ENCODE peak calls at places on chromosomes 3 and 15, in five cellular contexts. D, M, V, H and U are unnamed samples. For H3K4me1, the result is how much of the 10 kb centered on the place peaks cover.

GRCh38 chr15:63677778-63678177 is 80.6 kb downstream of the FBXL22 start:
- DNase-seq in H (no peak), D (no peak), M (no peak), V (no peak), U (no peak)

GRCh38 chr3:148643389-148643840 is 54.3 kb upstream of the AGTR1 start:
- DNase-seq in H (peak), V (no peak), D (peak), M (peak), U (peak)

GRCh38 chr3:67884345-67884744 is 229.9 kb upstream of the SUCLG2 start:
- DNase-seq in V (no peak), H (no peak), D (no peak), M (no peak), U (no peak)

GRCh38 chr3:156456771-156457224 is 98.1 kb downstream of the SSR3 start:
- DNase-seq in H (peak), M (peak), V (peak), D (peak), U (peak)

GRCh38 chr15:33309602-33310276 is 1.0 kb upstream of the RYR3 start:
- DNase-seq in V (peak), D (no peak), H (no peak), M (no peak), U (peak)

GRCh38 chr15:46312133-46312740 is 677.4 kb downstream of the SQOR start:
- DNase-seq in M (peak), V (peak), D (peak), H (peak), U (peak)

GRCh38 chr3:150544726-150545125 is 1.6 kb downstream of the SERP1 start:
- DNase-seq in M (peak), D (peak), H (no peak), V (no peak), U (no peak)

GRCh38 chr3:27880969-27881892 is 159.1 kb upstream of the EOMES start:
- DNase-seq in D (no peak), M (no peak), H (no peak), V (no peak), U (peak)

GRCh38 chr3:195450731-195451229 is 8.0 kb upstream of the ACAP2 start:
- DNase-seq in V (no peak), D (peak), M (peak), H (no peak), U (no peak)

GRCh38 chr15:82040862-82041261 is 5.0 kb downstream of the MEX3B start:
- DNase-seq in M (no peak), D (no peak), H (no peak), V (peak), U (peak)

GRCh38 chr15:25684521-25685215 is 178.5 kb downstream of the ATP10A start:
- DNase-seq in H (no peak), M (no peak), D (peak), V (no peak), U (peak)

GRCh38 chr3:127288921-127289645 is 1.2 kb upstream of the PRR20G start:
- DNase-seq in M (no peak), V (no peak), D (no peak), H (no peak), U (peak)

GRCh38 chr3:52277972-52278509 is 408 bp downstream of the WDR82 start:
- DNase-seq in D (no peak), H (peak), V (no peak), M (peak), U (peak)

GRCh38 chr3:87987952-87988351 is 70.9 kb downstream of the CGGBP1 start:
- DNase-seq in D (no peak), M (no peak), V (no peak), H (no peak), U (peak)

GRCh38 chr3:71366991-71367604 is 216.4 kb downstream of the FOXP1 start:
- DNase-seq in V (peak), M (no peak), D (no peak), H (no peak), U (no peak)

GRCh38 chr3:194554488-194555098 is 67.8 kb upstream of the ATP13A3 start:
- DNase-seq in D (no peak), H (no peak), V (no peak), M (no peak), U (no peak)

GRCh38 chr3:129723558-129724324 is 117.3 kb upstream of the PLXND1 start:
- DNase-seq in D (peak), H (no peak), V (no peak), M (peak), U (peak)

GRCh38 chr3:155313303-155313702 is 19.8 kb upstream of the STRIT1 start:
- DNase-seq in M (no peak), H (no peak), V (no peak), D (no peak), U (peak)

GRCh38 chr3:61600195-61600594 is 38.8 kb downstream of the PTPRG start:
- DNase-seq in M (no peak), V (no peak), H (no peak), D (peak), U (no peak)

GRCh38 chr3:16897254-16897926 is 12.6 kb downstream of the PLCL2 start:
- DNase-seq in H (peak), M (peak), V (no peak), D (peak), U (no peak)

GRCh38 chr15:86333819-86334218 is 254.1 kb downstream of the AGBL1 start:
- DNase-seq in H (no peak), V (no peak), M (no peak), D (no peak), U (no peak)

GRCh38 chr15:88664151-88664778 is 25.4 kb downstream of the ISG20 start:
- DNase-seq in V (no peak), H (no peak), D (no peak), M (no peak), U (peak)

GRCh38 chr15:41647269-41647668 is 12.9 kb upstream of the MGA start:
- DNase-seq in V (no peak), D (no peak), M (no peak), H (no peak), U (no peak)

GRCh38 chr3:141845407-141846049 is 30.9 kb upstream of the ATP1B3 start:
- DNase-seq in D (no peak), V (no peak), M (no peak), H (no peak), U (peak)

GRCh38 chr3:46496745-46497555 is 826 bp upstream of the RTP3 start:
- DNase-seq in M (no peak), H (no peak), V (no peak), D (peak), U (peak)

GRCh38 chr15:31510003-31510402 is 183.4 kb downstream of the KLF13 start:
- DNase-seq in H (no peak), V (no peak), D (no peak), M (no peak), U (no peak)

GRCh38 chr3:30448946-30449686 is 157.3 kb upstream of the TGFBR2 start:
- DNase-seq in D (no peak), H (no peak), M (no peak), V (no peak), U (no peak)

GRCh38 chr3:149395107-149396089 is 17.9 kb upstream of the TM4SF1 start:
- DNase-seq in V (no peak), H (no peak), M (no peak), D (peak), U (no peak)

GRCh38 chr3:69129531-69129930 is 7.1 kb upstream of the LMOD3 start:
- DNase-seq in M (peak), V (no peak), H (no peak), D (no peak), U (no peak)

GRCh38 chr15:40441012-40441735 is 421 bp downstream of the BAHD1 start:
- DNase-seq in V (peak), M (no peak), H (peak), D (no peak), U (peak)

GRCh38 chr3:65279225-65279624 is 591.4 kb upstream of the ADAMTS9 start:
- DNase-seq in H (no peak), D (no peak), V (no peak), M (no peak), U (no peak)

GRCh38 chr3:131142580-131142979 is 115.9 kb downstream of the NEK11 start:
- DNase-seq in H (no peak), M (peak), V (no peak), D (peak), U (peak)

GRCh38 chr3:118447326-118447725 is 587.3 kb downstream of the IGSF11 start:
- DNase-seq in V (no peak), H (no peak), M (no peak), D (no peak), U (no peak)

GRCh38 chr3:181383760-181384159 is 328.0 kb upstream of the SOX2 start:
- DNase-seq in D (no peak), V (no peak), M (no peak), H (no peak), U (no peak)

GRCh38 chr3:149688122-149688757 is 30.4 kb upstream of the WWTR1 start:
- DNase-seq in M (no peak), H (peak), V (no peak), D (no peak), U (peak)

GRCh38 chr3:53164911-53165310 is 3.9 kb downstream of the PRKCD start:
- DNase-seq in H (no peak), M (no peak), D (no peak), V (no peak), U (peak)

GRCh38 chr3:4814302-4814903 is 164.8 kb upstream of the BHLHE40 start:
- DNase-seq in D (no peak), H (no peak), M (peak), V (no peak), U (peak)

GRCh38 chr3:113252553-113252952 is 41.2 kb downstream of the BOC start:
- DNase-seq in M (no peak), H (no peak), V (no peak), D (no peak), U (no peak)
- H3K4me1 ChIP-seq in M (under half), H (under half), V (under half), D (under half), U (under half)

GRCh38 chr3:14535616-14536015 is 4.5 kb downstream of the GRIP2 start:
- DNase-seq in V (no peak), D (no peak), M (no peak), H (no peak), U (no peak)

GRCh38 chr3:14536837-14537589 is 3.1 kb downstream of the GRIP2 start:
- DNase-seq in M (no peak), V (no peak), D (no peak), H (no peak), U (no peak)

GRCh38 chr3:14537590-14538450 is 2.3 kb downstream of the GRIP2 start:
- DNase-seq in D (no peak), M (no peak), V (no peak), H (no peak), U (peak)

GRCh38 chr3:14534379-14535191 is 5.6 kb downstream of the GRIP2 start:
- DNase-seq in M (no peak), H (no peak), D (no peak), V (peak), U (peak)

DNA sequence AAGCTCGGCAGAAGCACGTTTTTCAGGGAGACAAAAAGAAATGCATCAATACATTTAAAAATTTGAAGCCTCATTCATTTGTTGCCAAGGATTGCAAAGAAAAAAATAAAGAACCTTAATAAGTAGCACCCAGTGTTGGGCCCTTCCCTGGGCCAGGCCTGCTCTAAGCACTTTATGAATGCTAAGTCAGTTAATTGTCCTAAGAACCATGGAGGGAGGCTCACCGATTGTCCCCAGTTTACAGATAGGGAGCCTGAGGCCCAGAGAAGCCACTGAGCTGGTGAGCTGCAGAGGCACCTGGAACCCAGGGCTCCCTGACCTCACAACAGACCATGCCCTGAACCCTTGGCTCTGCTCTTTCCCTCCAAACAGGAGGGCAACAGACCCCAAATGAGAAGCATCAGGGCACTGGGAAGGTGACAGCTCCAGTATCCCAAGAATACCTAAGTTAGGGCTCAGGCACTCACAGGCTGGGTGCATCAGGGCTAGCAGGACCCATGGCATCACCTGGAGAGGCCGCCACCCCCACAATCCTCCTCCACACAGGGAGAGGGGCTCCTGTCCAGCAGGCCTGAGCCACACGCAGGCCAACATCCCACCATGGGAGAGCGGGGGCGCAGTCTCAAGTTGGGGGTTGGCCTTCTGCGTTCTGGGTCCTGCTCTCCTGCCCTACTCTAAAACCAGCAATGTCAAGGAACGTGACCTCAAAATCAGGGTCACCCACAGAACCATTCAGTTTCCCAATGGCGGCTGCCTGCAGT is 3.9 kb downstream of the GRIP2 start:
- DNase-seq in H (no peak), V (no peak), M (no peak), D (no peak), U (no peak)
- H2BK120ac ChIP-seq in H (no peak), V (no peak), M (no peak), D (no peak), U (no peak)

GRCh38 chr3:142940472-142940871 is 23.0 kb downstream of the PAQR9 start:
- DNase-seq in H (peak), D (no peak), V (no peak), M (no peak), U (peak)

GRCh38 chr3:142943870-142944269 is 19.6 kb downstream of the PAQR9 start:
- DNase-seq in V (no peak), H (no peak), D (no peak), M (no peak), U (no peak)

GRCh38 chr3:142941373-142942123 is 21.9 kb downstream of the PAQR9 start:
- DNase-seq in H (no peak), V (no peak), D (no peak), M (no peak), U (no peak)

GRCh38 chr3:142943349-142943748 is 20.1 kb downstream of the PAQR9 start:
- DNase-seq in D (no peak), V (no peak), M (no peak), H (no peak), U (no peak)

DNA sequence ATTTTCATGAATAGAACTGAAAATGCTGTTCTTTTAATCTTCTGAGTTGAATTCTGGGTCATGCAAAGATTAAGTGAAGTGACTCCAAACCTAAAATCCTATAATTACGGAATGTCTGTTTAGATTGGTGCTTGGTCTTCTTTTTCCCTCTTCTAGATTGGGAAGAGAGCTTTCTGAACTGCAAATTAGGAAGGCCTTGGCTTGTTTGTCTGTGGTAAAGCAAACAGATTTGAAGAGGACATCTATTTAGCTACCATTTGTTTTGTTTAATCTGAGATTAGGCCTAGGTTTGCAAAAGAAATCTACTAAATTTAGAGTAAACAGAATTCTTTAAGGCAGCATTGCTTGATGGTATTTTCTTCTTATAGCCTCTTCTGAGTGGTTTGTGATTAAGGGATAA is 23.5 kb downstream of the PAQR9 start:
- DNase-seq in M (no peak), V (no peak), D (no peak), H (no peak), U (no peak)
- H3K4me3 ChIP-seq in M (no peak), V (no peak), D (no peak), H (no peak), U (no peak)

GRCh38 chr15:79886119-79886518 is 10.7 kb downstream of the MTHFS start:
- DNase-seq in V (no peak), D (no peak), M (peak), H (no peak), U (no peak)

GRCh38 chr15:79884204-79884596 is 12.6 kb downstream of the MTHFS start:
- DNase-seq in D (no peak), M (no peak), H (no peak), V (no peak), U (no peak)

GRCh38 chr15:79881254-79881653 is 15.6 kb downstream of the MTHFS start:
- DNase-seq in H (no peak), D (no peak), V (no peak), M (no peak), U (no peak)

GRCh38 chr15:79881668-79882067 is 15.1 kb downstream of the MTHFS start:
- DNase-seq in D (no peak), M (no peak), H (no peak), V (no peak), U (no peak)

GRCh38 chr15:79883579-79884203 is 13.1 kb downstream of the MTHFS start:
- DNase-seq in H (no peak), M (no peak), D (no peak), V (no peak), U (no peak)
- H3K4me1 ChIP-seq in H (under half), M (under half), D (under half), V (under half), U (under half)

GRCh38 chr3:32816439-32817194 is 1.2 kb upstream of the TRIM71 start:
- DNase-seq in M (peak), D (no peak), H (no peak), V (peak), U (peak)

GRCh38 chr3:32817561-32818430 is at the start of gene TRIM71:
- DNase-seq in V (no peak), M (peak), D (no peak), H (peak), U (peak)

GRCh38 chr3:32815812-32816438 is 1.9 kb upstream of the TRIM71 start:
- DNase-seq in D (no peak), M (no peak), V (no peak), H (no peak), U (peak)

GRCh38 chr3:32818431-32819085 is 761 bp downstream of the TRIM71 start:
- DNase-seq in D (no peak), V (no peak), H (peak), M (no peak), U (no peak)

GRCh38 chr3:32817195-32817560 is 619 bp upstream of the TRIM71 start:
- DNase-seq in H (no peak), M (no peak), D (no peak), V (no peak), U (no peak)
- H2BK120ac ChIP-seq in H (peak), M (no peak), D (no peak), V (peak), U (peak)

DNA sequence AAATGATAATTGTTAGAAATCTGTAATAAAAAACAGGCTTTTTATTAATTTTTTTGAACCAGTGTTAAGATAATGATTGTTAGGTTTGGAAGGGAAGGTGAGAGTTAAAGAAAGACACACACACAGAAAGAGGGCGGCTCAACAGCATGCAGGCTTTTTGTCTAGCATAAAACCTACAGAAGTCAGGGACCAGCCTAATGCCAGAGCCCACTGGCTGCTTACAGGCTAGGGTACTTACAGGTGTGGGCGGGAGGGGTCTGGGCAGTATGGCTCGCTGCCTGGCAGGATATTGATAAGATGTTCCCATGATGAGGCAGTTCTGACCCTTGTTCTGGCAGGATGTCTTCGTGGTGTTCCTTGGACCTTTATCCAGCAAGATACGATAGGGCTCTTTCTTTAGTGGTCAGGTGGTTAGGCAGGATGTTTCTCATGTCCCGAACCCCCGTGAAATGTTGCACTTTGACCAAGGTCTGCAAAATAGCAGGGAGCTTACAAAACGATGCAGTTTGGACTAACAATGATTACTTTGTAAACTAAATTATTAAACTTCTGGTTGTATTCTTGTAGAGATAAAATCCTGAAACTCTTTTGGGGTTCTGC is 84.7 kb downstream of the DCUN1D1 start:
- DNase-seq in H (no peak), D (no peak), V (no peak), M (no peak), U (no peak)
- H3K4me3 ChIP-seq in H (no peak), D (no peak), V (no peak), M (no peak), U (no peak)

DNA sequence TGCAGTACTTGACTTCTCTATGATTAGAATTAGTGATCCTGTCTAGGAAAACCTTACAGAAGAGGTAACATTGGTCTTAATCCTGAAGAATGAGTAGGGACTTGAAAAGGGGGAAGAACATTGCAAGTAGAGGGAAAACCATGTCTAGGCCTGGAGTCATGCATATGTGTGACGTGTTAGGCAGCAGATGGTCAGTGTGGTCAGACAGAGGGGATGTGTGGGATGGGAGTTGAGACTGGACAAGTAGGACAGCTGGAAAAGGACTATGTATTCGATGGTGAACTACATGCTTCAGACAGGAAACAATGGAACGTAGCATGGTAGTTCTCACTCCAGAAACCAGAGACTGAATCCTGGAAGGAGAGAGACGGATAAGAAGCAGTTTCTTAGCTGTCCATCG is 235.6 kb upstream of the LRTM1 start:
- DNase-seq in M (no peak), D (no peak), H (no peak), V (no peak), U (no peak)
- H3K4me1 ChIP-seq in M (under half), D (under half), H (under half), V (under half), U (under half)

DNA sequence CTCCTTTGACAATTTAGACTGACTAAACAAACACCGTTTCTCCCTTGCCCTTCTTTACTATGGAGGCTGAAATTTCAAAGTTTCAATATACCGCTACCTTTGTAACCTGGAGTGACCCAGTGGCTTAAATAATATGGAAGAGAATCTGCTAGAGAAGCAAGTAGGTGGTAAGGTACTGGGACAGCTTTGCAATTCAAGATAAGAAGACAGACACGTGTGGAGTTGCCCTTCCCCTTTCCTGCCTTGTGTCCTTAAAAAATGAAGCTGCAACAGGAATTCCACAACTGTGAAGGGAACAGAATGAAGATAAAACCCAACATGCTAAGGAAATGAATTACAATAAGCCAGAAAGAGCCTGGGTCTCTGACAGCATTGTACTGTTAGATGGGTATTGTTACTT is 26.4 kb downstream of the CBLB start:
- DNase-seq in V (no peak), M (no peak), D (no peak), H (no peak), U (peak)
- H2BK120ac ChIP-seq in V (no peak), M (no peak), D (no peak), H (no peak), U (no peak)